ENCODE peak calls at places on chromosomes 13 and 19, in eight cellular contexts. O, Z, R, F, H, T, Q and U are unnamed samples.

GRCh38 chr19:36483653-36484052 is 5.7 kb downstream of the ZNF566 start:
- DNase-seq in O (no peak), T (no peak), Z (no peak), F (no peak), R (no peak), Q (no peak), H (no peak), U (no peak)

GRCh38 chr19:50465986-50466771 is 10.1 kb upstream of the EMC10 start:
- DNase-seq in O (no peak), Q (no peak), R (no peak), Z (no peak), T (no peak), F (peak), H (no peak), U (no peak)

GRCh38 chr19:16801599-16801998 is 27.6 kb upstream of the SIN3B start:
- DNase-seq in Q (no peak), F (no peak), Z (no peak), R (no peak), H (no peak), T (no peak), O (peak), U (peak)

GRCh38 chr19:19458110-19458816 is 52.8 kb downstream of the GATAD2A start:
- DNase-seq in R (no peak), F (no peak), Z (no peak), T (no peak), Q (peak), O (no peak), H (no peak), U (no peak)

GRCh38 chr13:99071666-99072065 is 93.8 kb upstream of the DOCK9 start:
- DNase-seq in O (no peak), Q (no peak), F (no peak), Z (no peak), T (no peak), R (no peak), H (no peak), U (no peak)

GRCh38 chr19:10887616-10888367 is 16.4 kb downstream of the CARM1 start:
- DNase-seq in O (no peak), T (no peak), F (no peak), R (no peak), H (no peak), Z (no peak), Q (no peak), U (no peak)

GRCh38 chr13:21006141-21007005 is 55.0 kb downstream of the LATS2 start:
- DNase-seq in R (no peak), O (no peak), H (no peak), T (no peak), F (no peak), Q (no peak), Z (no peak), U (no peak)

GRCh38 chr13:23201870-23202269 is 21.1 kb downstream of the SGCG start:
- DNase-seq in Q (no peak), R (no peak), Z (no peak), F (no peak), O (no peak), T (no peak), H (no peak), U (no peak)

GRCh38 chr13:42836930-42837329 is 55.5 kb downstream of the FAM216B start:
- DNase-seq in Q (no peak), R (no peak), Z (no peak), H (no peak), F (peak), O (peak), T (no peak), U (peak)

GRCh38 chr19:2560369-2560768 is 84.4 kb downstream of the GADD45B start:
- DNase-seq in Z (no peak), O (no peak), H (no peak), F (no peak), R (no peak), Q (peak), T (no peak), U (no peak)

GRCh38 chr13:100129605-100130004 is 40.7 kb downstream of the PCCA start:
- DNase-seq in R (no peak), F (peak), T (no peak), O (no peak), Q (no peak), Z (no peak), H (no peak), U (no peak)